ENCODE peak calls at places on chromosomes 12 and 14, in four cellular contexts. U, N, W and L are unnamed samples.

GRCh38 chr14:100056964-100057817 is 8.0 kb upstream of the EVL start:
- DNase-seq in U (peak), N (no peak), W (no peak), L (no peak)

GRCh38 chr12:12070674-12071661 is at the start of gene BCL2L14:
- DNase-seq in U (peak), N (no peak), W (no peak), L (no peak)

GRCh38 chr14:99729991-99730875 is 46.1 kb downstream of the CYP46A1 start:
- DNase-seq in U (peak), N (peak), W (peak), L (peak)

GRCh38 chr12:47736877-47737676 is 11.8 kb upstream of the ENDOU start:
- DNase-seq in U (no peak), N (peak), W (peak), L (peak)

GRCh38 chr14:36316131-36316530 is 4.3 kb downstream of the MBIP start:
- DNase-seq in U (no peak), N (no peak), W (no peak), L (no peak)

GRCh38 chr12:113222730-113223531 is 1.7 kb downstream of the TPCN1 start:
- DNase-seq in U (no peak), N (peak), W (no peak), L (peak)

GRCh38 chr14:22485178-22485577 is 103.8 kb downstream of the DAD1 start:
- DNase-seq in U (no peak), N (no peak), W (no peak), L (no peak)

GRCh38 chr14:61889914-61890351 is 127.7 kb downstream of the SNAPC1 start:
- DNase-seq in U (peak), N (no peak), W (no peak), L (no peak)

GRCh38 chr12:106192659-106193403 is 54.1 kb upstream of the NUAK1 start:
- DNase-seq in U (no peak), N (no peak), W (no peak), L (no peak)

GRCh38 chr12:121533391-121534090 is 47.3 kb downstream of the KDM2B start:
- DNase-seq in U (no peak), N (peak), W (no peak), L (no peak)

GRCh38 chr12:96489392-96490056 is at the start of gene CFAP54:
- DNase-seq in U (peak), N (peak), W (peak), L (peak)

GRCh38 chr12:119938049-119938667 is 50.9 kb upstream of the BICDL1 start:
- DNase-seq in U (peak), N (no peak), W (no peak), L (no peak)

GRCh38 chr12:2395352-2395977 is 342.7 kb downstream of the CACNA1C start:
- DNase-seq in U (peak), N (peak), W (no peak), L (no peak)

GRCh38 chr14:19975291-19975690 is at the start of gene OR4K15:
- DNase-seq in U (no peak), N (no peak), W (no peak), L (no peak)

GRCh38 chr12:77979597-77980250 is 149.0 kb downstream of the NAV3 start:
- DNase-seq in U (no peak), N (no peak), W (no peak), L (no peak)

GRCh38 chr12:80044694-80045046 is 54.7 kb upstream of the OTOGL start:
- DNase-seq in U (no peak), N (no peak), W (no peak), L (no peak)

GRCh38 chr12:50200507-50201273 is 33.5 kb upstream of the CERS5 start:
- DNase-seq in U (no peak), N (no peak), W (no peak), L (no peak)

GRCh38 chr14:100703574-100704220 is 23.0 kb upstream of the DLK1 start:
- DNase-seq in U (no peak), N (no peak), W (no peak), L (peak)

GRCh38 chr14:39339003-39339402 is 93.2 kb downstream of the FBXO33 start:
- DNase-seq in U (no peak), N (no peak), W (no peak), L (no peak)

GRCh38 chr12:115451785-115452736 is 768.1 kb upstream of the TBX3 start:
- DNase-seq in U (peak), N (no peak), W (no peak), L (no peak)

GRCh38 chr12:115451151-115451784 is 767.3 kb upstream of the TBX3 start:
- DNase-seq in U (no peak), N (no peak), W (no peak), L (no peak)

GRCh38 chr12:115450710-115451109 is 766.7 kb upstream of the TBX3 start:
- DNase-seq in U (no peak), N (no peak), W (no peak), L (no peak)

GRCh38 chr12:115450017-115450416 is 766.0 kb upstream of the TBX3 start:
- DNase-seq in U (no peak), N (no peak), W (no peak), L (no peak)

GRCh38 chr12:115449526-115449925 is 765.6 kb upstream of the TBX3 start:
- DNase-seq in U (no peak), N (no peak), W (no peak), L (no peak)
- TF ChIP-seq CTCF in U (no peak), N (no peak), W (no peak), L (no peak)

DNA sequence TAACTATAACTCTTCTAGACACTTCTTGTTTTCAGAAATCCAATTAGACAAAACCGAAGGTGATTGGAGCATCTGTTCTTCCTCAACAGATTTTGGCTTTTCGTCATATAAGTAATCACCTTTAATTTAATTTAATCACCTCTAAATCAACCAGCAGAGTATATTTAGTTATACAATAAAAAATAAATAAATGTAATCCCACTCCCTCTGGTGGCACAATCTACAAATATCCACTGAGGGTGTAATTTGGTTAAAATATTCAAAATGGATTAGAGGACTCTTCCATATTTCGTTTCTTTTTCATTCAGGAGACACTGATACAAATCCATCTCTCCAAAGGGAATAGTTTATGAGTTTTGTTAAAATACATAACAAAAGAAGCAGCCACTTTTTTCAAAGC is 18.3 kb upstream of the SLC35F4 start:
- DNase-seq in U (no peak), N (no peak), W (no peak), L (no peak)
- TF ChIP-seq CTCF in U (no peak), N (no peak), W (no peak), L (no peak)

GRCh38 chr12:45557020-45557419 is 172.5 kb upstream of the ARID2 start:
- DNase-seq in U (no peak), N (no peak), W (no peak), L (no peak)
- TF ChIP-seq CTCF in U (no peak), N (no peak), W (no peak), L (no peak)

DNA sequence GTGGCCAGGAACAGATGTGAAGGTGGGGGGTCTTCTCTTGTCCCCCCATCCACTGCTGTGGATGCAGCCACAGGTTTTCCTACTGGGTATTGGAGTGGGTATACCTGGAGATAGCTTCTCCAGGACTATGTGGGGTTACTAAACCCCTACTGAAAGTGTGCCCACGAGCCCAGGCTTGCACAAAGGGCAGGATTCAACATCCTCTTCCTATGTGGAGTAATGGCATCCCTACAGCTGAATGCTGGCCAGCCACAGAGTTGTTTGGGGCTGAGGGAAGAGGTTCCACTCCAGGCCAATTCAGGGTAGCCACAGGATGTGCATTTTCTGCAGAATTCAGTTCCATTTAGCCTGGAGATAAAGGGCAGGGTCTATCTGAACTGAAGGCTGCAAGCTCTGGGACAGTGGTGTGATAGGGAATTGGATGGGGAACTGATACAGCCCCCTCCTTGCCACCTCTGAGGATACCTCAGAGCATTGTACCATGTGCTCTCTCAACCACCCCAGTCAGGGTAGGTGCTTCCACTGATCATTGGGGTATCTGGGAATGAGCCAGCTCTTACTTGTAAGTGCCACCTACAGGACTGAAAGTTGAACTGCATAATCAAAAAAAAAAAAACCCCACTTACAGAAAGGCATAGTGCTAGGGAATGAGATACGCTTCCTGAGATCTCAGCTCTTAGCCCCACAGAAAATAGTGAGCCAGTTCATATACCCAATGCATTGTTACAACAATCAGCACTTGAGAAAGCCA is 187.1 kb downstream of the KITLG start:
- DNase-seq in U (peak), N (no peak), W (no peak), L (no peak)
- TF ChIP-seq CTCF in U (no peak), N (peak), W (no peak), L (no peak)

GRCh38 chr12:131454418-131455217 is 256.3 kb upstream of the SFSWAP start:
- DNase-seq in U (peak), N (no peak), W (peak), L (no peak)
- TF ChIP-seq CTCF in U (peak), N (peak), W (no peak), L (peak)

GRCh38 chr12:123289911-123290310 is 18.3 kb upstream of the CDK2AP1 start:
- DNase-seq in U (no peak), N (no peak), W (no peak), L (no peak)
- TF ChIP-seq CTCF in U (no peak), N (no peak), W (no peak), L (no peak)

DNA sequence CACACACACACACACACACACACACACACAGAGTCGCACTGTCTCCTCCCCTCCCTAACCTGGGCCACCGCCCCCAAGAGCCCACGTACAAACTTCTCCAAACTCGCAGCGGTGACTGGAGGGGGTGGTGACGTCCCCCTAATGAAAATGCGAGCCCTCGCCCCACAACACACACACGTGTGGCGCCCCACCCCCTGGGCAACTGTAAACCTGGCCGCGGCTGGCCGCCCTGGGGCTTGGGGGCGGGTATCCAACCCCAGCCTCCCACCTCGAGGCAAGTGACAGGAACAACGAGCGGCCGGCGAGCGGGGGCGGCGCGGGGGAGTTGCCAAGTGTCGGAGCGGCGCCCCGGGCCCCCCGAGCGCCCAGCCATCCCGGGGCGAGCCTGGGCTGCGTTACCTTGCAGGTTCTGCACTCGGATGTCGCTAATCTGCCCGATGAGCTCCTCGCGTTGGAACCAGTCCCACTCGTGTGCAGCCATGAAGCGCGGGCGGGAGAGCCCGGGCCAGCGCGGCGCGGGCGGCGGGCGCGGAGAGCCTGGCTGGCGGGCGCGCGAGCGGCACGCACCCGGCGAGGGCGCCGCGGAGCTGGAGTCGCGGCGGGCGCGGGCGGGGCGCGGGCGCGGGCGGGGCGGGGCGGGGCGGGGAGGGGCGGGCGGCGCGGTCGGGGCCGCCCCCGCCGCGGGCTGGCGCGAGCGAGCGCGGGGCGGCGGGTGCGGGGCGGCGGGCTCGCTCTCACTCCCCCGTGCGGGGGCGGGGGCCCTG is at the start of gene CLMN:
- DNase-seq in U (peak), N (no peak), W (no peak), L (peak)
- TF ChIP-seq CTCF in U (peak), N (no peak), W (no peak), L (no peak)

DNA sequence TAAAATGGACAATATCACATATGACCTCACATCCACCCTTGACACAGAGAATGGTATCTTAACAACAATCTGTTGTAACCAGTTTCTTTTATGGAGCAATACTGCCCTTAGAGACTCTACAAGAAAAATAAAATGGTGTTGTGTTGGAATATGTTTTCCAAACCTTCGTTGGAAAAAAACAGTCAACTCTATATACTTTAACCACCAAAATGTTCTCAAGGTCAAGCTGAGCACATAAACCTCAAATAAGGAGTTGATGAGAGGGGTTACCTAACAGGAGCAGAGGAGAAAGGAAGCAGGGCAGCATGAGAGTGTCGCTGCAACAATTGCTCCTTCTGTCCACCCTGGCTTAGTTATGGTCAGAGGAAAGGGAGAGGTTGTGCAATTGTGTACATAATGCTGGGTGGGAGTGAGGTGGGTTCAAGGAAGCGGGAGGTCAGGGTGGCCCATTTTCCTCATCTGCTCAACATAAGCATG is 179.2 kb upstream of the BMP4 start:
- DNase-seq in U (no peak), N (no peak), W (no peak), L (no peak)
- TF ChIP-seq CTCF in U (no peak), N (no peak), W (no peak), L (no peak)